ENCODE peak calls at places on chromosomes 2 and 18, in six cellular contexts. G, U, N, P, J and R are unnamed samples.

GRCh38 chr2:119259296-119259860 is 35.7 kb downstream of the STEAP3 start:
- DNase-seq in G (no peak), P (no peak), N (no peak), J (no peak), U (no peak), R (peak; percentile 11)

GRCh38 chr2:95760839-95761525 is 169.2 kb downstream of the TRIM43 start:
- DNase-seq in G (peak; percentile 90), U (no peak), J (no peak), N (no peak), P (no peak), R (no peak)

GRCh38 chr18:43398601-43399000 is 121.3 kb upstream of the SYT4 start:
- DNase-seq in U (no peak), N (no peak), P (no peak), G (no peak), J (no peak), R (no peak)

GRCh38 chr2:17429130-17429529 is 89.1 kb downstream of the RAD51AP2 start:
- DNase-seq in G (no peak), N (no peak), J (no peak), P (no peak), U (no peak), R (no peak)

GRCh38 chr2:65025453-65026128 is 30.6 kb upstream of the CEP68 start:
- DNase-seq in G (no peak), U (no peak), N (no peak), P (no peak), J (no peak), R (no peak)

GRCh38 chr2:36352024-36352398 is 3.6 kb upstream of the CRIM1 start:
- DNase-seq in G (peak; percentile 54), J (peak; percentile 59), U (peak; percentile 14), P (peak; percentile 35), N (no peak), R (no peak)

GRCh38 chr2:188199716-188200128 is 92.0 kb upstream of the GULP1 start:
- DNase-seq in J (no peak), P (no peak), G (peak; percentile 59), U (no peak), N (peak; percentile 10), R (no peak)

GRCh38 chr2:20050712-20051517 is 513 bp downstream of the LAPTM4A start:
- DNase-seq in G (peak; percentile 64), J (peak; percentile 26), N (no peak), P (no peak), U (peak; percentile 25), R (peak; percentile 65)

GRCh38 chr2:112151701-112152440 is 13.7 kb downstream of the FBLN7 start:
- DNase-seq in N (no peak), U (no peak), G (no peak), J (no peak), P (no peak), R (peak; percentile 3)

GRCh38 chr18:59547691-59548182 is 149.5 kb downstream of the CCBE1 start:
- DNase-seq in G (peak; percentile 74), N (no peak), U (no peak), J (no peak), P (no peak), R (peak; percentile 35)

GRCh38 chr2:233912799-233913423 is 4.3 kb upstream of the TRPM8 start:
- DNase-seq in G (peak; percentile 47), J (no peak), U (no peak), N (no peak), P (no peak), R (peak; percentile 49)

GRCh38 chr2:68709421-68709911 is 25.1 kb upstream of the ARHGAP25 start:
- DNase-seq in N (peak; percentile 14), P (peak; percentile 47), U (peak; percentile 22), J (peak; percentile 69), G (peak; percentile 43), R (peak; percentile 20)

GRCh38 chr18:51038110-51038509 is 8.1 kb downstream of the SMAD4 start:
- DNase-seq in J (no peak), G (no peak), N (no peak), P (no peak), U (no peak), R (no peak)

GRCh38 chr2:194333091-194333490 is 1323.9 kb upstream of the SLC39A10 start:
- DNase-seq in G (no peak), P (no peak), J (no peak), U (no peak), N (no peak), R (no peak)

GRCh38 chr2:3459185-3460015 is 59.9 kb downstream of the ADI1 start:
- DNase-seq in P (no peak), G (no peak), U (no peak), N (no peak), J (no peak), R (peak; percentile 56)

GRCh38 chr2:99680946-99681345 is 191.1 kb upstream of the REV1 start:
- DNase-seq in N (no peak), J (no peak), G (peak; percentile 67), P (no peak), U (no peak), R (no peak)

GRCh38 chr2:199955339-199956061 is at the start of the genes MAIP1 and TYW5:
- DNase-seq in N (peak; percentile 47), U (peak; percentile 85), J (peak; percentile 88), P (peak; percentile 82), G (peak; percentile 84), R (peak; percentile 90)

GRCh38 chr2:236207472-236207871 is 39.3 kb upstream of the GBX2 start:
- DNase-seq in N (no peak), G (no peak), U (no peak), P (no peak), J (no peak), R (no peak)

GRCh38 chr18:51009071-51009470 is 20.9 kb upstream of the SMAD4 start:
- DNase-seq in J (peak; percentile 44), U (no peak), P (no peak), N (no peak), G (peak; percentile 42), R (no peak)

GRCh38 chr18:924987-925386 is 20.3 kb downstream of the ADCYAP1 start:
- DNase-seq in U (no peak), G (no peak), P (no peak), N (no peak), J (peak; percentile 45), R (no peak)

GRCh38 chr2:21303876-21304275 is 180.1 kb downstream of the TDRD15 start:
- DNase-seq in J (no peak), N (no peak), U (no peak), P (no peak), G (no peak), R (no peak)

GRCh38 chr2:119389615-119390306 is 23.0 kb downstream of the DBI start:
- DNase-seq in U (no peak), N (no peak), J (no peak), P (no peak), G (peak; percentile 67), R (peak; percentile 56)

GRCh38 chr2:13682878-13683277 is 949.6 kb upstream of the LRATD1 start:
- DNase-seq in J (no peak), P (no peak), U (no peak), N (no peak), G (no peak), R (peak; percentile 68)

GRCh38 chr2:45871025-45871424 is 219.6 kb downstream of the PRKCE start:
- DNase-seq in J (no peak), N (no peak), U (no peak), G (no peak), P (no peak), R (no peak)

GRCh38 chr2:230827774-230828271 is 36.9 kb upstream of the ITM2C start:
- DNase-seq in J (no peak), G (no peak), P (no peak), N (no peak), U (no peak), R (no peak)

GRCh38 chr2:42929985-42930581 is 137.7 kb upstream of the HAAO start:
- DNase-seq in P (no peak), N (no peak), G (peak; percentile 63), U (no peak), J (no peak), R (no peak)